ENCODE peak calls at places on chromosomes 4 and X, in five cellular contexts. L is foreskin keratinocyte, V is aorta, S is SJSA1, Y is ovary. C is an unnamed sample.

GRCh38 chrX:10280061-10280460 is 123.3 kb downstream of the CLCN4 start:
- DNase-seq in L (no peak), V (no peak), S (no peak), Y (no peak), C (no peak)

GRCh38 chrX:72387247-72387646 is 81.5 kb upstream of the CITED1 start:
- DNase-seq in L (no peak), V (no peak), S (no peak), Y (no peak), C (no peak)

GRCh38 chrX:39859991-39860861 is 237.5 kb downstream of the BCOR start:
- DNase-seq in L (peak; percentile 61), V (no peak), S (peak; percentile 75), Y (no peak), C (no peak)

GRCh38 chr4:73620115-73620792 is at the start of gene RASSF6:
- DNase-seq in L (peak; percentile 83), V (peak; percentile 72), S (no peak), Y (peak; percentile 46), C (no peak)

GRCh38 chr4:5032825-5033224 is 13.6 kb upstream of the CYTL1 start:
- DNase-seq in L (no peak), V (no peak), S (no peak), Y (no peak), C (no peak)

GRCh38 chr4:138659041-138659565 is 356.5 kb upstream of the NOCT start:
- DNase-seq in L (no peak), V (no peak), S (no peak), Y (no peak), C (no peak)

GRCh38 chr4:17702666-17703065 is 78.8 kb downstream of the FAM184B start:
- DNase-seq in L (no peak), V (no peak), S (no peak), Y (no peak), C (no peak)

GRCh38 chr4:15423285-15423711 is 4.5 kb upstream of the C1QTNF7 start:
- DNase-seq in L (no peak), V (no peak), S (no peak), Y (no peak), C (no peak)

GRCh38 chrX:56805399-56805798 is 76.4 kb downstream of the NBDY start:
- DNase-seq in L (no peak), V (no peak), S (peak; percentile 5), Y (no peak), C (no peak)

GRCh38 chr4:173503330-173504180 is 26.5 kb downstream of the HAND2 start:
- DNase-seq in L (no peak), V (no peak), S (no peak), Y (no peak), C (no peak)

GRCh38 chr4:7166286-7166685 is 26.1 kb upstream of the SORCS2 start:
- DNase-seq in L (no peak), V (peak; percentile 17), S (no peak), Y (no peak), C (no peak)

GRCh38 chr4:10096201-10096975 is 20.2 kb downstream of the WDR1 start:
- DNase-seq in L (peak; percentile 98), V (no peak), S (peak; percentile 69), Y (peak; percentile 69), C (peak; percentile 62)

GRCh38 chr4:41683321-41683720 is 65.2 kb downstream of the PHOX2B start:
- DNase-seq in L (no peak), V (no peak), S (no peak), Y (no peak), C (no peak)

GRCh38 chrX:37060999-37061398 is 52.8 kb downstream of the FAM47C start:
- DNase-seq in L (peak; percentile 21), V (no peak), S (no peak), Y (no peak), C (no peak)

GRCh38 chr4:176150704-176151103 is 44.7 kb downstream of the SPATA4 start:
- DNase-seq in L (peak; percentile 2), V (no peak), S (no peak), Y (no peak), C (no peak)

GRCh38 chr4:2946812-2947600 is 16.2 kb downstream of the NOP14 start:
- DNase-seq in L (no peak), V (no peak), S (no peak), Y (peak; percentile 38), C (peak; percentile 13)

GRCh38 chr4:42436950-42437349 is 39.7 kb downstream of the SHISA3 start:
- DNase-seq in L (no peak), V (no peak), S (no peak), Y (no peak), C (no peak)

GRCh38 chr4:151484396-151485102 is 75.6 kb downstream of the FHIP1A start:
- DNase-seq in L (peak; percentile 82), V (no peak), S (peak; percentile 72), Y (no peak), C (no peak)

GRCh38 chrX:125378205-125378604 is 58.5 kb downstream of the TEX13C start:
- DNase-seq in L (peak; percentile 3), V (no peak), S (no peak), Y (no peak), C (no peak)

GRCh38 chrX:4831574-4831973 is 1118.1 kb upstream of the PRKX start:
- DNase-seq in L (no peak), V (no peak), S (no peak), Y (no peak), C (no peak)

GRCh38 chrX:105190252-105190853 is 30.1 kb downstream of the TEX13A start:
- DNase-seq in L (peak; percentile 13), V (no peak), S (no peak), Y (no peak), C (no peak)

GRCh38 chr4:2222838-2223237 is 19.1 kb downstream of the HAUS3 start:
- DNase-seq in L (no peak), V (no peak), S (no peak), Y (no peak), C (no peak)

GRCh38 chr4:38144029-38144428 is 183.8 kb downstream of the PTTG2 start:
- DNase-seq in L (no peak), V (no peak), S (no peak), Y (no peak), C (no peak)

GRCh38 chr4:73053974-73054480 is 15.5 kb downstream of the COX18 start:
- DNase-seq in L (no peak), V (no peak), S (no peak), Y (no peak), C (no peak)

GRCh38 chr4:6378493-6379445 is 93.6 kb downstream of the PPP2R2C start:
- DNase-seq in L (no peak), V (peak; percentile 64), S (no peak), Y (no peak), C (no peak)

GRCh38 chrX:43880439-43880838 is 1.8 kb downstream of the MAOB start:
- DNase-seq in L (peak; percentile 72), V (no peak), S (no peak), Y (no peak), C (no peak)

DNA sequence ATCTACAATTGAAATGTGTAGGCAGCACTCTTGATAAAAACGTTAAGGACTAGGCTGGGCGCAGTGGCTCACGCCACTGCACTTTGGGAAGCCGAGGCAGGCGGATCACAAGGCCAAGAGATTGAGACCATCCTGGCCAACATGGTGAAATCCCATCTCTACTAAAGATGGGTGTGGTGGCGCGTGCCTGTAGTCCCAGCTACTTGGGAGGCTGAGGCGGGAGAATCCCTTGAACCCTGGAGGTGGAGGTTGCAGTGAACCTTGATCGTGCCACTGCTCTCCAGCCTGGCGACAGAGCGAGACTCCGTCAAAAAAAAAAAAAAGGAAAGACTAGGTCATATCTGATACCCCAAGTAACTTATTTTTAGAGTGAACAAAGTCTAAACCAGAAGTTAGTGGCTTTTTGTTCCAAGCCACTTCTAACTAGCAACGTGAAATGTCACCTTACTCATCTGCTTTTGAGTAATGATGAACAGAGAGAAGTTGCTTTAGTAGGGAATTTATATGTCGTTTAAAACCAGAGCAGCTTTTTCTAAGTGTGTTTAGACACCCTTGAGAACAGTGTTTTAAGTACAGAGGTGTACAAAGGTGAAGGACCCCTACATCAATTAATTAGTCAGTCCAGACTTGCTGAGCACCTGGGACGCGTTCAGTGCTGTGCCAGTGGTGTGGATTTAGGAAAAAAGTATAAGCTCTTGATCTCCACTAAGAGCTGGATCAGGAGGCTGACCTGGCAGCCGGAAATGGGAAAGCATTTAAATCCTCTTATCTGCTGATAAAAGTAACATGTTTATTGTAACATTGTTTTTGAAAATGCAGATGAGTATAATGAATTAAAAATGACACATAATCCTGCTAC is 23.5 kb downstream of the SPRY1 start:
- DNase-seq in L (no peak), V (no peak), S (no peak), Y (no peak), C (no peak)
- H3K4me1 ChIP-seq in L (peaks cover 15% of the 10 kb centered on the region), V (peaks cover 2% of the 10 kb centered on the region), S (peaks cover 36% of the 10 kb centered on the region), Y (no peaks in the 10 kb centered on the region), C (peaks cover 23% of the 10 kb centered on the region)

GRCh38 chrX:154348114-154348531 is 26.3 kb downstream of the FLNA start:
- DNase-seq in L (peak; percentile 15), V (no peak), S (no peak), Y (peak; percentile 40), C (no peak)

GRCh38 chrX:154349979-154350378 is 24.5 kb downstream of the FLNA start:
- DNase-seq in L (no peak), V (no peak), S (no peak), Y (no peak), C (no peak)

GRCh38 chrX:154349359-154349935 is 25.0 kb downstream of the FLNA start:
- DNase-seq in L (no peak), V (no peak), S (no peak), Y (peak; percentile 46), C (no peak)

GRCh38 chrX:154350429-154351182 is 23.8 kb downstream of the FLNA start:
- DNase-seq in L (no peak), V (no peak), S (no peak), Y (peak; percentile 37), C (no peak)

DNA sequence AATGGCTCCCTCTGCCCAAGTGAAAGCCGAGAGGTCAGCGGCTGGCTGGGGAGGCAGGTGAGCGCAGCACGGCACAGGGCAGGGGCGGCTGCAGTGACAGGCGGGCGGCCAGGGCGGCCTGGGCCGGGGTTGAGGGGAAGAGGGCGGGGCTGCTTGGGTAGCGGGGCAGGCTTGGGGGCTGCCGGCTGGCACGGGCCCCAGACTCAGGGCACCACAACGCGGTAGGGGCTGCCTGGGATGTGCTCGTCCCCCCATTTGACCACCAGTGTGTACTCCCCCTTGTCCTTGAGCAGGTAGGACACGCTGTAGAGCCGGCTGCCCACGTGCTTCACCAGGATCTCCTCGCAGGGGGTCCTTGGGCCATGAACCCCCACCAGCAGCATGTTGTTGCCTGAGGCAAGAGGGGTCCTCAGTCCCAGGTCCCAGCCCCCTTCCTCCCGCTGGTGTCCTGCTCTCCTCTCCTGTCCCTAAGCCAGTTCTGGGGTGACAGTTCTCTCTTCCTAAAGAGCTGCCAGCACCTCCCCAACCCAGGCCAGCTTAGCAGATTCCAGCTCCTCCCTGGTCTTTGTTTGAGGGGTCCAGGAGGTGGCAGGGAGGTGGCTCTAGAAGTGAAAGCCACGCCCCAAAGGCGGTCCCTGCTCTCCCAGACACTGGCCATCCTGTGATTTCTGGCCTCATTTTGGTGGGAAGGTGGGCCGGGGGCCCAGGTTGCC is 25.6 kb downstream of the FLNA start:
- DNase-seq in L (no peak), V (no peak), S (no peak), Y (peak; percentile 44), C (no peak)
- H3K27ac ChIP-seq in L (no peak overlapping the region), V (no peak overlapping the region), S (no peak overlapping the region), Y (no peak overlapping the region), C (no peak overlapping the region)

GRCh38 chr4:140071043-140071442 is 82.9 kb downstream of the MAML3 start:
- DNase-seq in L (no peak), V (no peak), S (no peak), Y (no peak), C (no peak)
- H3K4me1 ChIP-seq in L (no peaks in the 10 kb centered on the region), V (no peaks in the 10 kb centered on the region), S (peaks cover 8% of the 10 kb centered on the region), Y (peaks cover 8% of the 10 kb centered on the region), C (peaks cover 4% of the 10 kb centered on the region)

DNA sequence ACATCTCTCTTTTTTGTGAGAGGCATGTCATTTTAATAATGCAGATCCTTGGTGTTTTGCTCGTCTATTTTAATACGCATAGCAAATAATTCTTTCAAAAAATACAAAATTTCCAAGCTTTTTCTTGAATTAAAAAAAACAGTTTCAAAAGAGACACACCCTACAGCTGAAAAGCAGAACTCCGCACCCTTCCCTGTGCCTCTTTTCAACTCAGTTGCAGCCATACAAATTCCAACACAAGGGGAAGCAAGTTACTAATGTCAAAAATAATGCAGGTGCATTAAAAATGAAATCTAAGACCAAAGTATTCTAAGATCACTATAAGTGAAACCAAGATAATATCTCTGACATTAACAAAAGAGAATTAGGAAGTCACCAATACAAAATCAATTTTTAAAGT is 66.6 kb downstream of the NR3C2 start:
- DNase-seq in L (no peak), V (no peak), S (no peak), Y (no peak), C (no peak)
- H3K27ac ChIP-seq in L (no peak overlapping the region), V (no peak overlapping the region), S (no peak overlapping the region), Y (no peak overlapping the region), C (peak overlapping the region; percentile 41)